ENCODE peak calls at places on chromosomes 1 and 21, in seven cellular contexts. U is stimulated activated CD4-positive, alpha-beta T cell treated with anti-CD3 and anti-CD28 coated beads, TNF-alpha, amount 100 ng/mL, for 4 hours; L is NCI-H1105; X is iris pigment epithelial cell; Q is CD8-positive, alpha-beta T cell; B is NCI-H774; D is fibroblast of the conjunctiva. V is an unnamed sample.

GRCh38 chr1:37509181-37509580 is 5.4 kb downstream of the MEAF6 start:
- DNase-seq in U (no peak), L (no peak), X (peak; percentile 42), Q (no peak), B (no peak), D (no peak), V (no peak)

GRCh38 chr1:26693557-26694184 is 2.1 kb upstream of the ARID1A start:
- DNase-seq in U (no peak), L (no peak), X (no peak), Q (no peak), B (no peak), D (no peak), V (no peak)

GRCh38 chr1:17591814-17592430 is 52.4 kb downstream of the ARHGEF10L start:
- DNase-seq in U (no peak), L (no peak), X (no peak), Q (no peak), B (no peak), D (no peak), V (no peak)

GRCh38 chr1:155513300-155513926 is 49.2 kb downstream of the ASH1L start:
- DNase-seq in U (no peak), L (no peak), X (peak; percentile 69), Q (no peak), B (no peak), D (peak; percentile 24), V (no peak)

GRCh38 chr1:68551459-68551858 is 54.6 kb upstream of the DEPDC1 start:
- DNase-seq in U (no peak), L (no peak), X (no peak), Q (no peak), B (no peak), D (no peak), V (no peak)

GRCh38 chr1:200130552-200130951 is 103.0 kb downstream of the NR5A2 start:
- DNase-seq in U (no peak), L (no peak), X (peak; percentile 58), Q (no peak), B (no peak), D (no peak), V (no peak)

GRCh38 chr1:11198851-11199628 is 9.9 kb downstream of the ANGPTL7 start:
- DNase-seq in U (no peak), L (no peak), X (no peak), Q (no peak), B (no peak), D (no peak), V (no peak)

GRCh38 chr1:155125511-155125945 is 2.1 kb upstream of the EFNA1 start:
- DNase-seq in U (no peak), L (no peak), X (no peak), Q (no peak), B (no peak), D (no peak), V (no peak)

GRCh38 chr1:169240449-169241242 is 127.0 kb downstream of the NME7 start:
- DNase-seq in U (no peak), L (no peak), X (peak; percentile 43), Q (no peak), B (no peak), D (no peak), V (no peak)

GRCh38 chr1:156815307-156815826 is 1.3 kb downstream of the SH2D2A start:
- DNase-seq in U (no peak), L (no peak), X (peak; percentile 71), Q (no peak), B (no peak), D (no peak), V (no peak)

GRCh38 chr1:111596499-111596898 is 23.1 kb upstream of the RAP1A start:
- DNase-seq in U (peak; percentile 50), L (no peak), X (no peak), Q (peak; percentile 65), B (no peak), D (no peak), V (peak; percentile 15)

GRCh38 chr1:40373323-40374283 is at the start of gene SMAP2:
- DNase-seq in U (peak; percentile 92), L (peak; percentile 96), X (peak; percentile 96), Q (peak; percentile 95), B (peak; percentile 99), D (peak; percentile 90), V (peak; percentile 87)

GRCh38 chr1:29259802-29260441 is 23.6 kb downstream of the PTPRU start:
- DNase-seq in U (no peak), L (no peak), X (peak; percentile 49), Q (peak; percentile 29), B (no peak), D (no peak), V (no peak)

GRCh38 chr1:228964178-228964819 is 229.0 kb downstream of the RHOU start:
- DNase-seq in U (no peak), L (no peak), X (peak; percentile 92), Q (no peak), B (no peak), D (peak; percentile 77), V (no peak)

GRCh38 chr1:94243665-94244064 is 6.3 kb upstream of the ARHGAP29 start:
- DNase-seq in U (no peak), L (no peak), X (no peak), Q (no peak), B (no peak), D (no peak), V (no peak)

GRCh38 chr1:183604811-183605210 is 14.6 kb upstream of the NCF2 start:
- DNase-seq in U (no peak), L (no peak), X (no peak), Q (no peak), B (no peak), D (no peak), V (no peak)

GRCh38 chr1:166969074-166969677 is 6.2 kb downstream of the ILDR2 start:
- DNase-seq in U (no peak), L (no peak), X (no peak), Q (no peak), B (no peak), D (no peak), V (no peak)

GRCh38 chr1:202007703-202008489 is 2.5 kb upstream of the ELF3 start:
- DNase-seq in U (no peak), L (peak; percentile 40), X (no peak), Q (no peak), B (no peak), D (no peak), V (no peak)

GRCh38 chr1:33459766-33460543 is 12.5 kb upstream of the ZSCAN20 start:
- DNase-seq in U (no peak), L (no peak), X (peak; percentile 43), Q (no peak), B (no peak), D (no peak), V (no peak)

GRCh38 chr1:229164338-229164737 is 106.6 kb upstream of the RAB4A start:
- DNase-seq in U (no peak), L (no peak), X (no peak), Q (no peak), B (no peak), D (no peak), V (no peak)

GRCh38 chr21:29989634-29990234 is 49.9 kb upstream of the GRIK1 start:
- DNase-seq in U (no peak), L (no peak), X (no peak), Q (no peak), B (no peak), D (no peak), V (no peak)

GRCh38 chr21:45154511-45155508 is 80.4 kb downstream of the ADARB1 start:
- DNase-seq in U (no peak), L (no peak), X (peak; percentile 91), Q (peak; percentile 22), B (no peak), D (no peak), V (no peak)

GRCh38 chr1:77742011-77742555 is 17.6 kb downstream of the USP33 start:
- DNase-seq in U (no peak), L (no peak), X (no peak), Q (no peak), B (no peak), D (no peak), V (no peak)

GRCh38 chr21:22364163-22364562 is 1366.0 kb downstream of the NCAM2 start:
- DNase-seq in U (no peak), L (no peak), X (no peak), Q (no peak), B (no peak), D (no peak), V (no peak)

GRCh38 chr1:165056914-165057313 is 299.6 kb downstream of the LMX1A start:
- DNase-seq in U (no peak), L (no peak), X (no peak), Q (no peak), B (no peak), D (no peak), V (no peak)

V was measured in activated CD4-positive, CD25-positive, alpha-beta regulatory T cell.